ENCODE peak calls at places on chromosomes 5 and 9, in eight cellular contexts. M is H54; Y is fibroblast of villous mesenchyme; E is hippocampal formation; J is activated CD4-positive, alpha-beta T cell treated with anti-CD3 and anti-CD28 coated beads for 48 hours; D is kidney glomerular epithelial cell; H is cerebellum; F is Daoy. W is an unnamed sample.

GRCh38 chr9:133278161-133279131 is 3.4 kb upstream of the ABO start:
- DNase-seq in F (no peak), E (no peak), M (no peak), H (no peak), D (no peak), Y (no peak), J (no peak), W (no peak)

GRCh38 chr9:124886866-124887492 is 25.0 kb downstream of the ARPC5L start:
- DNase-seq in D (no peak), H (peak), E (no peak), F (no peak), Y (no peak), J (no peak), M (no peak), W (no peak)

GRCh38 chr5:154422298-154422697 is 23.5 kb upstream of the SAP30L start:
- DNase-seq in D (no peak), E (no peak), Y (no peak), M (no peak), F (no peak), H (no peak), J (no peak), W (no peak)

GRCh38 chr9:14585730-14586473 is 107.3 kb downstream of the ZDHHC21 start:
- DNase-seq in F (no peak), H (no peak), J (peak), E (no peak), M (no peak), Y (no peak), D (no peak), W (no peak)

GRCh38 chr9:112764344-112764743 is 13.8 kb downstream of the SNX30 start:
- DNase-seq in Y (peak), F (peak), J (no peak), H (no peak), E (no peak), M (peak), D (peak), W (no peak)

GRCh38 chr9:129486496-129487306 is 134.2 kb downstream of the C9orf50 start:
- DNase-seq in D (no peak), F (no peak), J (no peak), E (no peak), M (no peak), Y (peak), H (no peak), W (no peak)

GRCh38 chr9:122225323-122226141 is 3.2 kb downstream of the LHX6 start:
- DNase-seq in D (no peak), F (no peak), H (no peak), Y (no peak), M (no peak), J (no peak), E (no peak), W (no peak)

GRCh38 chr9:29575219-29575618 is 2001.9 kb upstream of the C9orf72 start:
- DNase-seq in M (no peak), F (no peak), J (no peak), H (no peak), Y (no peak), E (no peak), D (no peak), W (no peak)

GRCh38 chr9:109708507-109708945 is 71.5 kb upstream of the PALM2AKAP2 start:
- DNase-seq in M (no peak), H (no peak), Y (no peak), J (no peak), D (no peak), E (no peak), F (no peak), W (no peak)

GRCh38 chr9:93826905-93827544 is 128.1 kb downstream of the BARX1 start:
- DNase-seq in J (no peak), M (peak), Y (no peak), D (no peak), H (no peak), F (no peak), E (no peak), W (no peak)

GRCh38 chr5:10623305-10623910 is 59.5 kb downstream of the ANKRD33B start:
- DNase-seq in H (no peak), F (no peak), M (no peak), Y (no peak), E (no peak), J (no peak), D (no peak), W (no peak)

GRCh38 chr9:87557996-87558395 is 60.3 kb downstream of the DAPK1 start:
- DNase-seq in H (no peak), M (no peak), E (no peak), D (no peak), J (no peak), Y (peak), F (peak), W (no peak)

GRCh38 chr5:102826629-102827028 is 71.5 kb downstream of the PAM start:
- DNase-seq in F (no peak), H (no peak), E (no peak), M (no peak), J (no peak), Y (no peak), D (no peak), W (no peak)

GRCh38 chr5:15249152-15249551 is 250.8 kb upstream of the FBXL7 start:
- DNase-seq in H (no peak), D (peak), E (no peak), J (no peak), M (peak), Y (peak), F (peak), W (no peak)

GRCh38 chr5:1552469-1553255 is 28.9 kb upstream of the LPCAT1 start:
- DNase-seq in H (peak), D (no peak), J (no peak), F (no peak), M (no peak), E (peak), Y (no peak), W (no peak)

GRCh38 chr9:4196376-4196775 is 103.5 kb downstream of the GLIS3 start:
- DNase-seq in H (no peak), M (no peak), E (no peak), D (no peak), J (no peak), Y (no peak), F (peak), W (no peak)

GRCh38 chr9:134778841-134779411 is 101.7 kb upstream of the FCN2 start:
- DNase-seq in M (peak), Y (peak), J (no peak), E (no peak), D (no peak), H (peak), F (peak), W (no peak)

W was measured in stimulated activated naive CD4-positive, alpha-beta T cell.